ENCODE peak calls at places on chromosomes 11 and 22, in six cellular contexts. B, E, N, R, K and C are unnamed samples.

GRCh38 chr11:23564370-23564769 is 704.1 kb upstream of the CCDC179 start:
- DNase-seq in K (no peak), E (no peak), R (no peak), B (no peak), N (peak), C (no peak)

GRCh38 chr11:10390375-10390774 is 64.7 kb upstream of the AMPD3 start:
- DNase-seq in E (no peak), N (no peak), K (no peak), R (no peak), B (no peak), C (no peak)

GRCh38 chr11:126790550-126790981 is 210.0 kb downstream of the KIRREL3 start:
- DNase-seq in K (peak), R (no peak), B (peak), N (no peak), E (peak), C (peak)

GRCh38 chr11:10899542-10899830 is 41.6 kb upstream of the ZBED5 start:
- DNase-seq in B (no peak), E (no peak), N (peak), R (no peak), K (no peak), C (no peak)

GRCh38 chr11:68030318-68031135 is at the start of gene NDUFS8:
- DNase-seq in R (peak), B (peak), K (peak), E (peak), N (peak), C (peak)

GRCh38 chr11:60952742-60953170 is 780 bp upstream of the SLC15A3 start:
- DNase-seq in K (no peak), R (no peak), B (no peak), N (peak), E (no peak), C (no peak)

GRCh38 chr22:30185129-30185528 is 61.4 kb downstream of the LIF start:
- DNase-seq in N (no peak), E (no peak), B (peak), R (no peak), K (no peak), C (no peak)

GRCh38 chr22:43451651-43452050 is 39.8 kb downstream of the MPPED1 start:
- DNase-seq in N (no peak), E (no peak), R (no peak), K (no peak), B (no peak), C (no peak)

GRCh38 chr22:19943665-19944026 is 2.0 kb upstream of the TXNRD2 start:
- DNase-seq in B (peak), N (peak), K (no peak), E (peak), R (no peak), C (peak)

GRCh38 chr11:101049813-101050212 is 79.8 kb downstream of the PGR start:
- DNase-seq in B (no peak), R (no peak), K (no peak), E (no peak), N (no peak), C (no peak)

GRCh38 chr11:125379565-125380343 is 116.3 kb downstream of the FEZ1 start:
- DNase-seq in N (no peak), B (no peak), E (no peak), R (no peak), K (no peak), C (no peak)

GRCh38 chr22:42132457-42132856 is 1.8 kb upstream of the CYP2D6 start:
- DNase-seq in K (no peak), B (no peak), R (no peak), E (no peak), N (no peak), C (no peak)

GRCh38 chr11:86919557-86920210 is 35.5 kb downstream of the FZD4 start:
- DNase-seq in N (peak), K (peak), R (no peak), B (peak), E (peak), C (no peak)

GRCh38 chr11:70024036-70024772 is 53.9 kb upstream of the ANO1 start:
- DNase-seq in E (no peak), R (no peak), K (no peak), N (no peak), B (no peak), C (no peak)

GRCh38 chr11:106723071-106723470 is 295.2 kb downstream of the GUCY1A2 start:
- DNase-seq in R (no peak), E (no peak), B (no peak), K (no peak), N (no peak), C (peak)

GRCh38 chr11:118921929-118922744 is 3.6 kb downstream of the BCL9L start:
- DNase-seq in R (no peak), B (peak), E (no peak), N (no peak), K (no peak), C (no peak)

GRCh38 chr22:35361001-35361551 is 19.8 kb upstream of the HMOX1 start:
- DNase-seq in B (no peak), K (no peak), N (no peak), E (no peak), R (no peak), C (no peak)

GRCh38 chr11:7671807-7672206 is 1.5 kb downstream of the CYB5R2 start:
- DNase-seq in K (no peak), R (no peak), E (no peak), N (no peak), B (no peak), C (no peak)

GRCh38 chr11:37718431-37718999 is 1120.5 kb upstream of the RAG2 start:
- DNase-seq in K (no peak), E (no peak), R (no peak), N (no peak), B (no peak), C (no peak)

GRCh38 chr22:39960791-39961746 is 872 bp downstream of the TMA7B start:
- DNase-seq in R (peak), K (peak), B (peak), N (peak), E (peak), C (peak)

GRCh38 chr11:86577663-86578636 is 94.5 kb downstream of the ME3 start:
- DNase-seq in R (no peak), K (peak), N (no peak), B (peak), E (peak), C (no peak)

GRCh38 chr22:27212617-27213177 is 555.3 kb downstream of the MIAT start:
- DNase-seq in N (peak), K (peak), R (no peak), E (peak), B (peak), C (peak)

GRCh38 chr11:102320166-102320565 is 2.9 kb downstream of the BIRC3 start:
- DNase-seq in E (no peak), N (no peak), K (no peak), R (no peak), B (no peak), C (no peak)

GRCh38 chr11:61923166-61924015 is 6.0 kb upstream of the RAB3IL1 start:
- DNase-seq in K (no peak), E (peak), R (no peak), B (peak), N (peak), C (no peak)

GRCh38 chr11:25734592-25735211 is 597.2 kb upstream of the ANO3 start:
- DNase-seq in N (peak), E (peak), R (no peak), B (peak), K (peak), C (peak)

GRCh38 chr11:10540546-10540914 is 457 bp downstream of the RNF141 start:
- DNase-seq in K (no peak), R (no peak), B (peak), N (peak), E (peak), C (no peak)

GRCh38 chr11:131888230-131888826 is 517.9 kb downstream of the NTM start:
- DNase-seq in B (peak), E (peak), N (no peak), R (no peak), K (peak), C (peak)

GRCh38 chr11:65478411-65479183 is 20.2 kb upstream of the MALAT1 start:
- DNase-seq in N (no peak), E (peak), R (no peak), K (no peak), B (peak), C (no peak)

GRCh38 chr11:34542085-34542484 is 28.5 kb upstream of the ELF5 start:
- DNase-seq in N (no peak), K (no peak), B (no peak), E (no peak), R (no peak), C (no peak)

GRCh38 chr22:46596819-46597218 is 23.4 kb upstream of the GRAMD4 start:
- DNase-seq in R (no peak), K (no peak), E (no peak), B (no peak), N (no peak), C (no peak)

GRCh38 chr11:71402878-71403277 is 45.3 kb downstream of the DHCR7 start:
- DNase-seq in K (no peak), E (no peak), B (no peak), R (no peak), N (no peak), C (no peak)